ENCODE peak calls at places on chromosomes 3 and 15, in five cellular contexts. One of them, this sample, is unnamed.
A peak's percentile ranks its signal among the peaks of the same experiment; 100 is the strongest.

GRCh38 chr3:112437146-112438022 is 61.9 kb downstream of the BTLA start:
- DNase-seq in suprapubic skin: no peak
- DNase-seq in brain microvascular endothelial cell: peak; percentile 68
- DNase-seq in IMR-90: peak; percentile 58
- DNase-seq in hepatocyte: no peak
- DNase-seq in this sample: no peak

GRCh38 chr3:135329479-135329878 is 534.4 kb downstream of the EPHB1 start:
- DNase-seq in suprapubic skin: no peak
- DNase-seq in brain microvascular endothelial cell: no peak
- DNase-seq in IMR-90: no peak
- DNase-seq in hepatocyte: no peak
- DNase-seq in this sample: peak; percentile 26

GRCh38 chr3:142958707-142959106 is 4.8 kb downstream of the PAQR9 start:
- DNase-seq in suprapubic skin: no peak
- DNase-seq in brain microvascular endothelial cell: peak; percentile 59
- DNase-seq in IMR-90: peak; percentile 49
- DNase-seq in hepatocyte: no peak
- DNase-seq in this sample: no peak

GRCh38 chr3:182238141-182238540 is 526.4 kb downstream of the SOX2 start:
- DNase-seq in suprapubic skin: no peak
- DNase-seq in brain microvascular endothelial cell: no peak
- DNase-seq in IMR-90: no peak
- DNase-seq in hepatocyte: no peak
- DNase-seq in this sample: peak; percentile 22

GRCh38 chr3:80263260-80263659 is 495.5 kb upstream of the ROBO1 start:
- DNase-seq in suprapubic skin: no peak
- DNase-seq in brain microvascular endothelial cell: no peak
- DNase-seq in IMR-90: no peak
- DNase-seq in hepatocyte: no peak
- DNase-seq in this sample: no peak

GRCh38 chr15:100713163-100713867 is 110.9 kb downstream of the ASB7 start:
- DNase-seq in suprapubic skin: peak; percentile 53
- DNase-seq in brain microvascular endothelial cell: peak; percentile 77
- DNase-seq in IMR-90: peak; percentile 79
- DNase-seq in hepatocyte: peak; percentile 88
- DNase-seq in this sample: no peak

GRCh38 chr3:140942221-140943104 is 827 bp downstream of the SLC25A36 start:
- DNase-seq in suprapubic skin: peak; percentile 79
- DNase-seq in brain microvascular endothelial cell: peak; percentile 45
- DNase-seq in IMR-90: peak; percentile 56
- DNase-seq in hepatocyte: peak; percentile 82
- DNase-seq in this sample: peak; percentile 61

GRCh38 chr3:183259087-183259486 is 6.0 kb downstream of the B3GNT5 start:
- DNase-seq in suprapubic skin: no peak
- DNase-seq in brain microvascular endothelial cell: no peak
- DNase-seq in IMR-90: no peak
- DNase-seq in hepatocyte: no peak
- DNase-seq in this sample: no peak

GRCh38 chr3:123365450-123366143 is 83.3 kb downstream of the ADCY5 start:
- DNase-seq in suprapubic skin: no peak
- DNase-seq in brain microvascular endothelial cell: no peak
- DNase-seq in IMR-90: peak; percentile 21
- DNase-seq in hepatocyte: peak; percentile 38
- DNase-seq in this sample: no peak

GRCh38 chr15:66497502-66498455 is at the start of gene SNAPC5:
- DNase-seq in suprapubic skin: peak; percentile 98
- DNase-seq in brain microvascular endothelial cell: peak; percentile 92
- DNase-seq in IMR-90: peak; percentile 91
- DNase-seq in hepatocyte: peak; percentile 98
- DNase-seq in this sample: peak; percentile 97

GRCh38 chr15:96264801-96265515 is 65.5 kb upstream of the NR2F2 start:
- DNase-seq in suprapubic skin: no peak
- DNase-seq in brain microvascular endothelial cell: peak; percentile 72
- DNase-seq in IMR-90: peak; percentile 60
- DNase-seq in hepatocyte: peak; percentile 46
- DNase-seq in this sample: no peak

GRCh38 chr3:72447059-72447946 is 400.9 kb downstream of the SHQ1 start:
- DNase-seq in suprapubic skin: peak; percentile 92
- DNase-seq in brain microvascular endothelial cell: peak; percentile 67
- DNase-seq in IMR-90: peak; percentile 86
- DNase-seq in hepatocyte: peak; percentile 98
- DNase-seq in this sample: peak; percentile 93

GRCh38 chr3:72446406-72447058 is 401.7 kb downstream of the SHQ1 start:
- DNase-seq in suprapubic skin: no peak
- DNase-seq in brain microvascular endothelial cell: no peak
- DNase-seq in IMR-90: peak; percentile 18
- DNase-seq in hepatocyte: no peak
- DNase-seq in this sample: no peak

GRCh38 chr3:72448375-72448823 is 399.8 kb downstream of the SHQ1 start:
- DNase-seq in suprapubic skin: no peak
- DNase-seq in brain microvascular endothelial cell: no peak
- DNase-seq in IMR-90: no peak
- DNase-seq in hepatocyte: no peak
- DNase-seq in this sample: no peak

GRCh38 chr3:72444642-72445223 is 403.5 kb downstream of the SHQ1 start:
- DNase-seq in suprapubic skin: no peak
- DNase-seq in brain microvascular endothelial cell: no peak
- DNase-seq in IMR-90: peak; percentile 12
- DNase-seq in hepatocyte: no peak
- DNase-seq in this sample: no peak

DNA sequence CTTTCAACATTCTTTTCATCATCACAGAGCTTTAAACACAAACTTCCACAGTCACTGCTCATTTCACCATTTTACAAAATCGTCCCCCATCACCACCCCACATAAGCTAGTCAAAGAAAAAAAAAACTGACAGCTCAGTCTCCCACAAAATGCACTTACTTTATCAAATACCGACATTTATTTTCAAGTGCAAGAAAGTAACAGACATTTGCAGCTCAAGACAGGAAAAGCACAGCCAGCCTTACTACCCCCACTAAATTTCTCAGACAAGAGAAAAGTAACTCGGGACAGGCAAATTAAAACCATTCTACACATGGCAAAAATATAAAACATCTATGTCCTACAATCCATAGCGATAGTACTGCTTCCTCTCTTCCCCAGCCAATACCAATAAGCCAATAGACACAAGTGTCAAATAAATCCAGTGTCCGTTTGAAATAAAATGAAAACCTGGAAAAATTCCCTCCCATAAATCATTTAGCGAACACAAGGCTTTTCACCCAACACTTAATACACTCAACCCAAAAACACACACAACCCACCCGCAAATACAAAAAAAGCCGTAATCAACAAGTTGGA is 402.3 kb downstream of the SHQ1 start:
- DNase-seq in suprapubic skin: no peak
- DNase-seq in brain microvascular endothelial cell: no peak
- DNase-seq in IMR-90: peak; percentile 3
- DNase-seq in hepatocyte: no peak
- DNase-seq in this sample: no peak
- H3K4me3 ChIP-seq in suprapubic skin: peak overlapping the region; percentile 94
- H3K4me3 ChIP-seq in brain microvascular endothelial cell: peak overlapping the region; percentile 84
- H3K4me3 ChIP-seq in IMR-90: peak overlapping the region; percentile 98
- H3K4me3 ChIP-seq in hepatocyte: peak overlapping the region; percentile 95
- H3K4me3 ChIP-seq in this sample: peak overlapping the region; percentile 70

GRCh38 chr15:77066961-77067690 is 3.8 kb downstream of the TSPAN3 start:
- DNase-seq in suprapubic skin: no peak
- DNase-seq in brain microvascular endothelial cell: no peak
- DNase-seq in IMR-90: peak; percentile 54
- DNase-seq in hepatocyte: peak; percentile 73
- DNase-seq in this sample: no peak

GRCh38 chr15:77067691-77068367 is 3.1 kb downstream of the TSPAN3 start:
- DNase-seq in suprapubic skin: no peak
- DNase-seq in brain microvascular endothelial cell: no peak
- DNase-seq in IMR-90: no peak
- DNase-seq in hepatocyte: peak; percentile 26
- DNase-seq in this sample: no peak

GRCh38 chr15:77069521-77070121 is 1.3 kb downstream of the TSPAN3 start:
- DNase-seq in suprapubic skin: no peak
- DNase-seq in brain microvascular endothelial cell: no peak
- DNase-seq in IMR-90: no peak
- DNase-seq in hepatocyte: peak; percentile 62
- DNase-seq in this sample: no peak

GRCh38 chr15:77070180-77070499 is 769 bp downstream of the TSPAN3 start:
- DNase-seq in suprapubic skin: no peak
- DNase-seq in brain microvascular endothelial cell: no peak
- DNase-seq in IMR-90: no peak
- DNase-seq in hepatocyte: no peak
- DNase-seq in this sample: no peak

DNA sequence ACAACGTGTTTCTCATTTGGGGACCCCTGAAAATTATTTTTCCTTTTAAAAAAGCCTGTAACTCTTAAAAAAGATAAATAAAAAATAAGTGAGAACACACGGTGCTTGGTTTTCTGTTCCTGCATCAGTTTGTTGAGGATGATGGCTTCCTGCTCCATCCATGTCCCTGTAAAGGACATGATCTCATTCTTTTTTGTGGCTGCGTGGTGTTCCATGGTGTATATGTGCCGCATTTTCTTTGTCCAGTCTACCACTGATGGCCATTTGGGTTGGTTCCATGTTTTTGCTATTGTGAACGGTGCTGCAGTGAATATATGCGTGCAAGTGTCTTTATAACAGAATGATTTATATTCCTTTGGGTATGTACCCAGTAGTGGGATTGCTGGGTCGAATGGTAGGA is 2.3 kb downstream of the TSPAN3 start:
- DNase-seq in suprapubic skin: no peak
- DNase-seq in brain microvascular endothelial cell: no peak
- DNase-seq in IMR-90: no peak
- DNase-seq in hepatocyte: no peak
- DNase-seq in this sample: no peak
- H3K27ac ChIP-seq in suprapubic skin: no peak overlapping the region
- H3K27ac ChIP-seq in brain microvascular endothelial cell: no peak overlapping the region
- H3K27ac ChIP-seq in IMR-90: no peak overlapping the region
- H3K27ac ChIP-seq in hepatocyte: peak overlapping the region; percentile 97
- H3K27ac ChIP-seq in this sample: no peak overlapping the region

GRCh38 chr15:97995881-97996603 is 35.5 kb downstream of the ARRDC4 start:
- DNase-seq in suprapubic skin: no peak
- DNase-seq in brain microvascular endothelial cell: no peak
- DNase-seq in IMR-90: no peak
- DNase-seq in hepatocyte: peak; percentile 28
- DNase-seq in this sample: no peak
- H3K4me3 ChIP-seq in suprapubic skin: no peak overlapping the region
- H3K4me3 ChIP-seq in brain microvascular endothelial cell: no peak overlapping the region
- H3K4me3 ChIP-seq in IMR-90: peak overlapping the region; percentile 11
- H3K4me3 ChIP-seq in hepatocyte: no peak overlapping the region
- H3K4me3 ChIP-seq in this sample: no peak overlapping the region

GRCh38 chr3:40079845-40080240 is 229.7 kb upstream of the EIF1B start:
- DNase-seq in suprapubic skin: no peak
- DNase-seq in brain microvascular endothelial cell: no peak
- DNase-seq in IMR-90: no peak
- DNase-seq in hepatocyte: no peak
- DNase-seq in this sample: no peak
- H3K27ac ChIP-seq in suprapubic skin: no peak overlapping the region
- H3K27ac ChIP-seq in brain microvascular endothelial cell: no peak overlapping the region
- H3K27ac ChIP-seq in IMR-90: no peak overlapping the region
- H3K27ac ChIP-seq in hepatocyte: peak overlapping the region; percentile 32
- H3K27ac ChIP-seq in this sample: no peak overlapping the region

DNA sequence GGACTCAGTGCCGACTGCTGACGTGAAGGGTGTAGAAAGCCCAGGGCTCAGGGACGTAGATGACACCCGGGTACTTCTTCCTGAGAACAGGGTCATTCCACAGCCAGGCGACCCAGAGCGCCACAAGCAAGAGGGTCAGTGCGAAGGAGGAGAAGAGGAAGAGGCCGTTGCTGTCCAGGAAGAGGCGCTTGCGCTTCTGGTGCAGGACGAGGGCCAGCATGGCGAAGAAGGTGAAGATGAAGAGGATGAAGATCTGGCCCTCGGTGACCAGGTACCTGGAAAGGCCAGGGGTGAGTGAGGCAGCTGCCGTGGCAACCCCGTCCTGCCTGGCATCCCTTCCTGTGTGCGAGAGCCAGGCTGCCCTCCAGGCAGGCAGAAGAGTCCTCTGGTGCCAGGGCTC is 3.0 kb upstream of the CALML4 start:
- DNase-seq in suprapubic skin: no peak
- DNase-seq in brain microvascular endothelial cell: no peak
- DNase-seq in IMR-90: no peak
- DNase-seq in hepatocyte: no peak
- DNase-seq in this sample: no peak
- H3K4me3 ChIP-seq in suprapubic skin: no peak overlapping the region
- H3K4me3 ChIP-seq in brain microvascular endothelial cell: no peak overlapping the region
- H3K4me3 ChIP-seq in IMR-90: no peak overlapping the region
- H3K4me3 ChIP-seq in hepatocyte: no peak overlapping the region
- H3K4me3 ChIP-seq in this sample: no peak overlapping the region

GRCh38 chr3:8282541-8283165 is 219.0 kb upstream of the LMCD1 start:
- DNase-seq in suprapubic skin: no peak
- DNase-seq in brain microvascular endothelial cell: no peak
- DNase-seq in IMR-90: no peak
- DNase-seq in hepatocyte: no peak
- DNase-seq in this sample: no peak

GRCh38 chr3:8283180-8283579 is 218.4 kb upstream of the LMCD1 start:
- DNase-seq in suprapubic skin: no peak
- DNase-seq in brain microvascular endothelial cell: no peak
- DNase-seq in IMR-90: no peak
- DNase-seq in hepatocyte: no peak
- DNase-seq in this sample: no peak

GRCh38 chr3:8286749-8287148 is 214.9 kb upstream of the LMCD1 start:
- DNase-seq in suprapubic skin: no peak
- DNase-seq in brain microvascular endothelial cell: no peak
- DNase-seq in IMR-90: no peak
- DNase-seq in hepatocyte: no peak
- DNase-seq in this sample: no peak
- H3K27ac ChIP-seq in suprapubic skin: no peak overlapping the region
- H3K27ac ChIP-seq in brain microvascular endothelial cell: no peak overlapping the region
- H3K27ac ChIP-seq in IMR-90: no peak overlapping the region
- H3K27ac ChIP-seq in hepatocyte: no peak overlapping the region
- H3K27ac ChIP-seq in this sample: no peak overlapping the region

GRCh38 chr3:114506622-114507300 is 212.9 kb downstream of the TIGIT start:
- DNase-seq in suprapubic skin: no peak
- DNase-seq in brain microvascular endothelial cell: peak; percentile 53
- DNase-seq in IMR-90: peak; percentile 73
- DNase-seq in hepatocyte: no peak
- DNase-seq in this sample: no peak
- H3K4me3 ChIP-seq in suprapubic skin: no peak overlapping the region
- H3K4me3 ChIP-seq in brain microvascular endothelial cell: no peak overlapping the region
- H3K4me3 ChIP-seq in IMR-90: no peak overlapping the region
- H3K4me3 ChIP-seq in hepatocyte: no peak overlapping the region
- H3K4me3 ChIP-seq in this sample: no peak overlapping the region

This sample was measured in left ventricle myocardium inferior.